ENCODE peak calls at places on chromosome 19, in seven cellular contexts. B is hippocampal formation, I is hepatic stellate cell, V is SK-N-SH, F is EL, X is memory B cell, P is mesendoderm. M is an unnamed sample.

GRCh38 chr19:38056646-38057045 is 149.6 kb downstream of the SIPA1L3 start:
- DNase-seq in B (no peak), I (no peak), V (no peak), F (no peak), X (no peak), P (no peak), M (no peak)

GRCh38 chr19:10228925-10229324 is 2.2 kb downstream of the S1PR2 start:
- DNase-seq in B (no peak), I (peak; percentile 65), V (peak; percentile 45), F (peak; percentile 44), X (no peak), P (peak; percentile 80), M (peak; percentile 87)

GRCh38 chr19:49570138-49570856 is 10.1 kb downstream of the NOSIP start:
- DNase-seq in B (peak; percentile 82), I (peak; percentile 86), V (peak; percentile 86), F (peak; percentile 83), X (peak; percentile 75), P (peak; percentile 91), M (peak; percentile 93)

GRCh38 chr19:5046339-5047039 is 77.6 kb downstream of the KDM4B start:
- DNase-seq in B (no peak), I (peak; percentile 96), V (no peak), F (peak; percentile 60), X (no peak), P (no peak), M (no peak)

GRCh38 chr19:6045108-6045507 is 65.2 kb downstream of the RFX2 start:
- DNase-seq in B (no peak), I (no peak), V (no peak), F (no peak), X (no peak), P (no peak), M (no peak)

GRCh38 chr19:12938536-12939291 is at the start of gene CALR:
- DNase-seq in B (no peak), I (peak; percentile 56), V (no peak), F (peak; percentile 38), X (no peak), P (peak; percentile 53), M (peak; percentile 54)

GRCh38 chr19:963401-964022 is 20.6 kb upstream of the WDR18 start:
- DNase-seq in B (no peak), I (no peak), V (no peak), F (no peak), X (no peak), P (peak; percentile 66), M (peak; percentile 87)

GRCh38 chr19:42122691-42123607 is 9.3 kb downstream of the POU2F2 start:
- DNase-seq in B (no peak), I (no peak), V (no peak), F (no peak), X (no peak), P (no peak), M (peak; percentile 63)

GRCh38 chr19:2253106-2254051 is 2.8 kb downstream of the JSRP1 start:
- DNase-seq in B (no peak), I (no peak), V (peak; percentile 58), F (no peak), X (no peak), P (peak; percentile 67), M (peak; percentile 96)

GRCh38 chr19:52542984-52543664 is 15.7 kb downstream of the ZNF808 start:
- DNase-seq in B (no peak), I (no peak), V (no peak), F (peak; percentile 6), X (no peak), P (no peak), M (no peak)

GRCh38 chr19:14440049-14440448 is 6.9 kb downstream of the PKN1 start:
- DNase-seq in B (no peak), I (no peak), V (no peak), F (no peak), X (peak; percentile 75), P (no peak), M (no peak)

GRCh38 chr19:35236638-35237400 is 8.3 kb upstream of the FAM187B start:
- DNase-seq in B (no peak), I (no peak), V (no peak), F (no peak), X (no peak), P (peak; percentile 67), M (no peak)

GRCh38 chr19:48961673-48962028 is 3.5 kb upstream of the FTL start:
- DNase-seq in B (no peak), I (no peak), V (no peak), F (no peak), X (no peak), P (no peak), M (peak; percentile 58)

GRCh38 chr19:46728208-46728607 is 11.3 kb upstream of the PRKD2 start:
- DNase-seq in B (no peak), I (no peak), V (no peak), F (no peak), X (no peak), P (no peak), M (no peak)

M was measured in H7.